ENCODE peak calls at places on chromosomes 7 and 10, in ten cellular contexts. A is NCI-H524 treated with DMSO at 0.1 percent for 48 hours; Y is CD4-positive, alpha-beta memory T cell; O is substantia nigra; V is Kasumi-1; B is colonic mucosa; Z is stimulated activated CD4-positive, alpha-beta T cell treated with anti-CD3 and anti-CD28 coated beads, TNF-alpha, amount 100 ng/mL, for 24 hours; H is fibroblast of mammary gland; D is WTC11; I is EL. G is an unnamed sample.

GRCh38 chr7:157739650-157740049 is 402.8 kb downstream of the DNAJB6 start:
- DNase-seq in Y (no peak), H (no peak), D (no peak), Z (no peak), A (no peak), B (no peak), O (no peak), V (no peak), I (no peak), G (no peak)

GRCh38 chr10:44372181-44372580 is 12.7 kb downstream of the CXCL12 start:
- DNase-seq in V (no peak), O (no peak), A (no peak), D (no peak), Y (no peak), B (no peak), I (no peak), Z (no peak), H (no peak), G (no peak)

GRCh38 chr7:28695300-28696261 is 262.5 kb downstream of the TRIL start:
- DNase-seq in V (no peak), D (no peak), Z (no peak), I (no peak), O (no peak), H (peak), B (no peak), A (no peak), Y (no peak), G (no peak)

GRCh38 chr7:11539853-11540252 is 292.1 kb downstream of the THSD7A start:
- DNase-seq in B (no peak), V (peak), H (peak), O (no peak), Y (no peak), A (no peak), Z (no peak), I (no peak), D (no peak), G (no peak)

GRCh38 chr10:75034131-75034512 is 77.3 kb upstream of the SAMD8 start:
- DNase-seq in V (no peak), Z (peak), Y (no peak), A (no peak), B (no peak), O (no peak), H (peak), D (no peak), I (no peak), G (no peak)

GRCh38 chr7:72042855-72043254 is 369.3 kb downstream of the CALN1 start:
- DNase-seq in B (no peak), V (no peak), A (no peak), I (no peak), H (no peak), Z (no peak), Y (no peak), O (no peak), D (no peak), G (no peak)

GRCh38 chr10:22252286-22252800 is 34.5 kb upstream of the EBLN1 start:
- DNase-seq in Y (peak), H (peak), Z (peak), O (peak), D (peak), B (peak), A (no peak), I (peak), V (no peak), G (peak)

GRCh38 chr7:121572615-121573014 is 176.5 kb upstream of the FAM3C start:
- DNase-seq in B (no peak), V (no peak), O (no peak), I (no peak), Z (no peak), A (no peak), H (no peak), Y (no peak), D (no peak), G (no peak)

GRCh38 chr7:48742046-48742445 is 182.3 kb upstream of the CDC14C start:
- DNase-seq in H (no peak), Z (no peak), O (no peak), V (no peak), B (no peak), Y (no peak), I (no peak), A (no peak), D (no peak), G (no peak)

GRCh38 chr7:98418271-98418635 is 17.4 kb upstream of the BAIAP2L1 start:
- DNase-seq in H (peak), V (no peak), D (no peak), A (no peak), O (no peak), Y (no peak), I (peak), B (no peak), Z (no peak), G (no peak)

GRCh38 chr10:8874972-8875371 is 820.5 kb downstream of the GATA3 start:
- DNase-seq in A (no peak), Z (no peak), I (no peak), H (no peak), Y (no peak), V (no peak), D (no peak), B (no peak), O (no peak), G (no peak)

GRCh38 chr7:88693131-88693530 is 66.4 kb upstream of the ZNF804B start:
- DNase-seq in H (no peak), D (no peak), A (no peak), Z (no peak), Y (no peak), I (no peak), O (no peak), B (no peak), V (no peak), G (no peak)

GRCh38 chr10:34232481-34232880 is 582.6 kb downstream of the PARD3 start:
- DNase-seq in B (no peak), Z (no peak), H (no peak), A (no peak), V (no peak), I (no peak), D (no peak), O (no peak), Y (no peak), G (no peak)

GRCh38 chr10:120978589-120979252 is 127.6 kb downstream of the WDR11 start:
- DNase-seq in B (peak), A (no peak), Y (no peak), Z (no peak), H (peak), O (no peak), I (no peak), V (no peak), D (no peak), G (no peak)

GRCh38 chr7:76051840-76052239 is 3.9 kb downstream of the MDH2 start:
- DNase-seq in O (no peak), Y (peak), D (no peak), Z (no peak), V (no peak), A (no peak), B (no peak), H (no peak), I (no peak), G (no peak)

GRCh38 chr10:113665352-113665751 is 1.5 kb upstream of the NRAP start:
- DNase-seq in O (no peak), A (no peak), Y (no peak), V (no peak), D (no peak), Z (no peak), B (no peak), H (no peak), I (no peak), G (no peak)

GRCh38 chr7:28776463-28777157 is 181.5 kb downstream of the TRIL start:
- DNase-seq in O (no peak), B (no peak), D (no peak), H (no peak), V (no peak), A (no peak), Z (no peak), I (no peak), Y (no peak), G (no peak)

GRCh38 chr10:3790272-3790671 is 5.3 kb upstream of the KLF6 start:
- DNase-seq in A (no peak), Z (no peak), V (no peak), I (no peak), D (no peak), Y (no peak), B (no peak), H (no peak), O (no peak), G (no peak)

GRCh38 chr10:110192552-110192951 is 14.9 kb upstream of the MXI1 start:
- DNase-seq in H (peak), V (no peak), Z (no peak), A (no peak), Y (no peak), D (peak), B (no peak), O (no peak), I (no peak), G (no peak)

GRCh38 chr10:83425306-83425705 is 714.0 kb upstream of the GHITM start:
- DNase-seq in H (no peak), V (no peak), D (peak), Y (no peak), I (no peak), O (no peak), Z (no peak), A (no peak), B (no peak), G (no peak)

GRCh38 chr10:62632071-62632809 is 172.3 kb upstream of the ADO start:
- DNase-seq in V (peak), Y (peak), B (no peak), D (no peak), I (no peak), Z (no peak), A (no peak), H (no peak), O (no peak), G (peak)

GRCh38 chr10:44316187-44316921 is 68.5 kb downstream of the CXCL12 start:
- DNase-seq in A (no peak), B (no peak), O (no peak), Z (no peak), D (peak), V (no peak), Y (no peak), H (peak), I (no peak), G (no peak)

GRCh38 chr10:71270301-71270777 is 48.7 kb upstream of the SLC29A3 start:
- DNase-seq in V (peak), Y (no peak), D (peak), O (peak), A (no peak), H (peak), B (peak), Z (no peak), I (peak), G (peak)

GRCh38 chr10:5484205-5484604 is 15.2 kb downstream of the CALML5 start:
- DNase-seq in Y (no peak), B (no peak), Z (no peak), O (no peak), I (no peak), D (no peak), V (no peak), H (peak), A (no peak), G (no peak)

GRCh38 chr10:117503170-117503885 is 39.2 kb upstream of the EMX2 start:
- DNase-seq in O (no peak), D (no peak), V (no peak), Z (no peak), A (peak), Y (no peak), B (no peak), H (peak), I (peak), G (no peak)

GRCh38 chr10:9613338-9613737 is 1404.3 kb upstream of the CELF2 start:
- DNase-seq in Y (no peak), Z (no peak), I (no peak), D (no peak), O (no peak), B (no peak), V (no peak), H (peak), A (no peak), G (no peak)

GRCh38 chr7:16695621-16696237 is 49.7 kb downstream of the BZW2 start:
- DNase-seq in A (no peak), D (peak), Z (no peak), H (peak), O (no peak), Y (no peak), V (peak), B (peak), I (peak), G (peak)